ENCODE peak calls at places on chromosomes 12 and 14, in eight cellular contexts. A is EH; Z is astrocyte of the spinal cord; B is ACHN; N is C1 segment of cervical spinal cord; H is epithelial cell of prostate; P is activated naive CD4-positive, alpha-beta T cell treated with anti-CD3 and anti-CD28 coated beads, Interleukin-2, amount 10 ng/mL, durations not matched to agents 7 days and 5 days; S is A673. J is an unnamed sample.

GRCh38 chr12:69834147-69834546 is 9.1 kb downstream of the MYRFL start:
- DNase-seq in Z (no peak), S (no peak), A (no peak), N (no peak), H (no peak), P (no peak), B (peak; percentile 89), J (no peak)

GRCh38 chr14:90495357-90496276 is 98.8 kb downstream of the CALM1 start:
- DNase-seq in B (peak; percentile 69), Z (peak; percentile 74), S (peak; percentile 79), P (peak; percentile 78), N (no peak), H (no peak), A (peak; percentile 73), J (peak; percentile 15)

GRCh38 chr12:53476769-53477209 is 22.5 kb downstream of the MAP3K12 start:
- DNase-seq in Z (no peak), H (no peak), A (peak; percentile 45), P (no peak), S (peak; percentile 77), B (peak; percentile 66), N (no peak), J (no peak)

GRCh38 chr12:12081836-12082497 is 11.2 kb downstream of the BCL2L14 start:
- DNase-seq in S (peak; percentile 91), Z (peak; percentile 55), A (peak; percentile 71), N (no peak), P (no peak), B (peak; percentile 76), H (no peak), J (no peak)

GRCh38 chr12:53952335-53952694 is 2.4 kb upstream of the HOXC12 start:
- DNase-seq in P (no peak), B (no peak), H (no peak), S (no peak), Z (no peak), N (no peak), A (no peak), J (no peak)

GRCh38 chr14:92687681-92688433 is 60.6 kb downstream of the LGMN start:
- DNase-seq in Z (peak; percentile 37), N (no peak), P (no peak), A (no peak), S (no peak), B (no peak), H (no peak), J (no peak)

GRCh38 chr12:32809196-32809595 is 53.5 kb upstream of the YARS2 start:
- DNase-seq in H (no peak), Z (no peak), N (no peak), A (no peak), P (no peak), S (no peak), B (no peak), J (no peak)

GRCh38 chr14:102020058-102020971 is 55.9 kb downstream of the DYNC1H1 start:
- DNase-seq in B (peak; percentile 95), Z (peak; percentile 88), H (no peak), P (peak; percentile 75), N (no peak), A (peak; percentile 81), S (no peak), J (no peak)

GRCh38 chr12:22257100-22257499 is 77.4 kb downstream of the ST8SIA1 start:
- DNase-seq in N (no peak), B (no peak), H (no peak), A (no peak), Z (no peak), S (no peak), P (no peak), J (no peak)

GRCh38 chr14:69491226-69491625 is 6.7 kb downstream of the PLEKHD1 start:
- DNase-seq in H (no peak), N (no peak), B (no peak), S (no peak), Z (no peak), P (no peak), A (no peak), J (no peak)

GRCh38 chr14:51394804-51395203 is 154.8 kb downstream of the TMX1 start:
- DNase-seq in S (no peak), Z (no peak), N (no peak), A (no peak), H (no peak), B (no peak), P (no peak), J (no peak)

GRCh38 chr12:22333751-22334695 is 484 bp downstream of the ST8SIA1 start:
- DNase-seq in B (no peak), A (no peak), H (no peak), S (no peak), N (no peak), Z (no peak), P (no peak), J (no peak)

GRCh38 chr14:93008381-93008780 is 85.4 kb downstream of the CHGA start:
- DNase-seq in N (no peak), Z (peak; percentile 29), B (no peak), H (no peak), P (no peak), S (no peak), A (peak; percentile 31), J (no peak)

GRCh38 chr12:52407918-52408317 is 1.8 kb upstream of the KRT82 start:
- DNase-seq in S (no peak), A (no peak), Z (no peak), H (no peak), B (no peak), N (no peak), P (no peak), J (no peak)

GRCh38 chr14:92987148-92987570 is 64.2 kb downstream of the CHGA start:
- DNase-seq in N (no peak), S (no peak), A (no peak), P (no peak), Z (no peak), B (no peak), H (no peak), J (no peak)

GRCh38 chr12:94191023-94191422 is 42.6 kb downstream of the PLXNC1 start:
- DNase-seq in P (no peak), A (no peak), N (no peak), Z (no peak), S (no peak), H (no peak), B (no peak), J (no peak)

GRCh38 chr12:120763250-120763649 is 37.6 kb downstream of the ACADS start:
- DNase-seq in S (no peak), A (no peak), H (no peak), P (no peak), B (no peak), Z (no peak), N (no peak), J (no peak)

J was measured in keratinocyte.